ENCODE peak calls at places on chromosomes 5 and 9, in seven cellular contexts. P is activated T-cell treated with anti-CD3 and anti-CD28 coated beads for 1 hour; Z is Karpas-422; C is GM20000; Q is CD4-positive, alpha-beta T cell; Y is aorta; X is neuronal stem cell. F is an unnamed sample.

GRCh38 chr5:64790210-64790609 is 21.5 kb downstream of the CWC27 start:
- DNase-seq in Q (no peak), X (no peak), Y (no peak), Z (no peak), C (no peak), P (no peak), F (no peak)

GRCh38 chr9:128420651-128421473 is at the start of gene CERCAM:
- DNase-seq in Y (peak), C (peak), Z (peak), P (peak), X (peak), Q (no peak), F (peak)

GRCh38 chr5:157994271-157994691 is 135.3 kb upstream of the CLINT1 start:
- DNase-seq in Y (no peak), P (no peak), Q (no peak), Z (no peak), X (no peak), C (no peak), F (no peak)

GRCh38 chr9:89817186-89817960 is 212.6 kb downstream of the GADD45G start:
- DNase-seq in Y (no peak), Z (no peak), Q (no peak), X (no peak), C (no peak), P (no peak), F (no peak)

GRCh38 chr5:149282966-149283332 is 11.3 kb downstream of the AFAP1L1 start:
- DNase-seq in P (no peak), Y (no peak), X (no peak), Z (no peak), C (no peak), Q (no peak), F (no peak)

GRCh38 chr5:2579126-2579525 is 172.4 kb downstream of the IRX2 start:
- DNase-seq in Z (no peak), Y (no peak), C (no peak), Q (no peak), P (no peak), X (no peak), F (no peak)

GRCh38 chr5:141669519-141669918 is 12.5 kb downstream of the ARAP3 start:
- DNase-seq in Q (no peak), P (no peak), Y (no peak), Z (no peak), C (no peak), X (no peak), F (no peak)

GRCh38 chr5:123448017-123448617 is 24.9 kb upstream of the CEP120 start:
- DNase-seq in X (no peak), C (peak), Q (no peak), P (no peak), Y (no peak), Z (peak), F (no peak)

GRCh38 chr9:17134396-17134842 is 421 bp upstream of the CNTLN start:
- DNase-seq in P (no peak), C (no peak), Z (no peak), Q (no peak), X (no peak), Y (no peak), F (peak)

GRCh38 chr9:75033789-75034473 is 5.8 kb upstream of the CARNMT1 start:
- DNase-seq in C (no peak), X (no peak), Z (no peak), Y (no peak), Q (no peak), P (no peak), F (no peak)

GRCh38 chr5:143118222-143118621 is 285.3 kb downstream of the NR3C1 start:
- DNase-seq in Z (peak), C (no peak), Y (peak), P (no peak), Q (no peak), X (no peak), F (peak)

GRCh38 chr9:122180633-122181032 is 20.9 kb downstream of the MORN5 start:
- DNase-seq in Q (no peak), P (no peak), Z (no peak), Y (no peak), C (no peak), X (no peak), F (no peak)

GRCh38 chr9:105415344-105415980 is 32.4 kb upstream of the FSD1L start:
- DNase-seq in X (peak), Y (no peak), C (peak), Q (peak), P (peak), Z (peak), F (peak)

GRCh38 chr9:104856413-104856941 is 71.5 kb downstream of the ABCA1 start:
- DNase-seq in X (no peak), Z (no peak), Y (no peak), Q (no peak), C (no peak), P (no peak), F (no peak)

GRCh38 chr5:178419196-178419595 is 171.0 kb downstream of the COL23A1 start:
- DNase-seq in X (no peak), Z (no peak), Y (peak), C (no peak), P (no peak), Q (no peak), F (no peak)

GRCh38 chr5:57817001-57817453 is 334.4 kb upstream of the ACTBL2 start:
- DNase-seq in P (no peak), X (no peak), C (no peak), Z (no peak), Q (no peak), Y (no peak), F (no peak)

GRCh38 chr5:155024015-155024414 is 10.5 kb downstream of the KIF4B start:
- DNase-seq in Q (no peak), C (no peak), P (no peak), Y (no peak), Z (no peak), X (no peak), F (no peak)

GRCh38 chr5:28543699-28544098 is 1505.3 kb upstream of the CDH9 start:
- DNase-seq in Q (no peak), Y (no peak), X (no peak), Z (no peak), C (no peak), P (no peak), F (no peak)

GRCh38 chr5:92552206-92553160 is 1028.5 kb downstream of the NR2F1-AS1 start:
- DNase-seq in Y (no peak), C (no peak), Z (no peak), X (no peak), P (no peak), Q (no peak), F (no peak)

GRCh38 chr9:33227741-33228140 is 12.2 kb upstream of the SPINK4 start:
- DNase-seq in Q (no peak), C (no peak), Y (no peak), P (no peak), Z (no peak), X (no peak), F (no peak)

GRCh38 chr5:56358703-56359428 is 125.7 kb upstream of the ANKRD55 start:
- DNase-seq in C (no peak), Z (no peak), Y (peak), P (no peak), X (no peak), Q (no peak), F (no peak)

F was measured in germinal center.